ENCODE peak calls at places on chromosomes 7 and 10, in six cellular contexts. B is A549, E is ovary, T is transverse colon, Y is H1, Z is stomach. C is an unnamed sample.
A peak's percentile ranks its signal among the peaks of the same experiment; 100 is the strongest.

GRCh38 chr7:156998988-156999610 is 11.4 kb downstream of the MNX1 start:
- DNase-seq in B (no peak), E (no peak), T (no peak), Y (no peak), Z (peak; percentile 26), C (no peak)

GRCh38 chr10:120431356-120431755 is 25.7 kb upstream of the PLPP4 start:
- DNase-seq in B (no peak), E (no peak), T (no peak), Y (no peak), Z (no peak), C (no peak)

GRCh38 chr7:43196379-43196778 is 83.9 kb downstream of the HECW1 start:
- DNase-seq in B (no peak), E (no peak), T (no peak), Y (no peak), Z (no peak), C (no peak)

GRCh38 chr10:6409982-6410694 is 169.9 kb downstream of the PRKCQ start:
- DNase-seq in B (no peak), E (peak; percentile 37), T (peak; percentile 36), Y (no peak), Z (no peak), C (no peak)

GRCh38 chr7:98755138-98755898 is 114.5 kb downstream of the TMEM130 start:
- DNase-seq in B (no peak), E (no peak), T (no peak), Y (no peak), Z (no peak), C (no peak)

GRCh38 chr10:112801004-112801403 is 149.0 kb upstream of the TCF7L2 start:
- DNase-seq in B (peak; percentile 35), E (no peak), T (no peak), Y (no peak), Z (no peak), C (no peak)

GRCh38 chr7:39091774-39092173 is 114.1 kb downstream of the POU6F2 start:
- DNase-seq in B (no peak), E (no peak), T (no peak), Y (no peak), Z (no peak), C (no peak)

GRCh38 chr7:140604760-140605159 is 35.9 kb downstream of the DENND2A start:
- DNase-seq in B (peak; percentile 52), E (no peak), T (no peak), Y (no peak), Z (no peak), C (no peak)

GRCh38 chr10:58404001-58404400 is 18.8 kb downstream of the TFAM start:
- DNase-seq in B (no peak), E (no peak), T (no peak), Y (no peak), Z (no peak), C (no peak)

GRCh38 chr7:28830831-28831230 is 127.3 kb downstream of the TRIL start:
- DNase-seq in B (no peak), E (no peak), T (no peak), Y (no peak), Z (no peak), C (no peak)

GRCh38 chr10:119479048-119479394 is 63.5 kb downstream of the RGS10 start:
- DNase-seq in B (no peak), E (no peak), T (no peak), Y (no peak), Z (no peak), C (peak; percentile 86)

GRCh38 chr10:43211030-43211429 is 55.8 kb downstream of the RASGEF1A start:
- DNase-seq in B (no peak), E (no peak), T (no peak), Y (no peak), Z (no peak), C (peak; percentile 50)

GRCh38 chr7:26078437-26079362 is 73.3 kb upstream of the NFE2L3 start:
- DNase-seq in B (peak; percentile 69), E (peak; percentile 31), T (peak; percentile 80), Y (peak; percentile 36), Z (peak; percentile 65), C (peak; percentile 76)

GRCh38 chr10:61438141-61438984 is 14.8 kb downstream of the TMEM26 start:
- DNase-seq in B (no peak), E (no peak), T (no peak), Y (no peak), Z (no peak), C (no peak)

GRCh38 chr7:816751-817671 is 15.3 kb upstream of the SUN1 start:
- DNase-seq in B (peak; percentile 29), E (no peak), T (peak; percentile 37), Y (no peak), Z (no peak), C (peak; percentile 69)

GRCh38 chr10:106189254-106189653 is 975.3 kb downstream of the SORCS1 start:
- DNase-seq in B (peak; percentile 33), E (no peak), T (no peak), Y (peak; percentile 9), Z (peak; percentile 26), C (no peak)

GRCh38 chr7:1380821-1381580 is 78.3 kb downstream of the MICALL2 start:
- DNase-seq in B (no peak), E (no peak), T (no peak), Y (no peak), Z (no peak), C (no peak)

GRCh38 chr7:101507791-101508252 is 121.3 kb downstream of the MYL10 start:
- DNase-seq in B (peak; percentile 84), E (no peak), T (peak; percentile 14), Y (no peak), Z (no peak), C (no peak)

GRCh38 chr10:83917519-83918506 is 221.5 kb upstream of the GHITM start:
- DNase-seq in B (peak; percentile 26), E (peak; percentile 33), T (peak; percentile 31), Y (no peak), Z (no peak), C (peak; percentile 72)

GRCh38 chr7:155521007-155521742 is 25.2 kb downstream of the CNPY1 start:
- DNase-seq in B (no peak), E (no peak), T (no peak), Y (no peak), Z (no peak), C (no peak)

GRCh38 chr7:134548877-134549276 is at the start of gene AKR1B15:
- DNase-seq in B (peak; percentile 78), E (no peak), T (no peak), Y (no peak), Z (no peak), C (no peak)

GRCh38 chr7:1560620-1561031 is 4.6 kb upstream of the TMEM184A start:
- DNase-seq in B (no peak), E (no peak), T (no peak), Y (no peak), Z (no peak), C (no peak)

GRCh38 chr7:144842377-144842851 is 6.6 kb upstream of the TPK1 start:
- DNase-seq in B (peak; percentile 19), E (no peak), T (peak; percentile 81), Y (no peak), Z (peak; percentile 72), C (peak; percentile 68)
- TF ChIP-seq EP300 in B (no peak), E (no peak), T (peak; percentile 32), Y (no peak), Z (no peak), C (no peak)

DNA sequence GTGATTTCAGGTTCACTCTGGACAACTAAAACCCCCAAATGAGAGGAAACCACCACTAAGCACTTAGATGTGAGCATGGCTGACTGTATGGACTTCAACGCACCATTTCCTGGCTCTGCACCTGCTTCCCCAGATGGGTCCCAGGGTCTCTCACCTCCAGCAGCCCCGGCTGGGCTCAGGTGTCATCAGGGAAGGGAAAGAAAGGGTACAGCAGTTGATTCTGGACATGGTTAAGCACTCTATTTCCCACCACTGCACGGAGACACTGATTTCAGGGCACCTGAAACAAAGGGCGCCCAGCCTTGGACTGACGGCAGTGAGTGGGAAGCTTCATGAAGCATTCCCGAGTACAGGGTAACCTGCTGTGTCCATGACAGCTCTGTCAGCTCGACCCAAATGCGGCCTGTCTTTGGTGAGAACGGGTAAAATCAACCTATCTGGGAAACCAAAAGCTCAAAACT is 19.0 kb downstream of the FAM53B start:
- DNase-seq in B (no peak), E (peak; percentile 14), T (no peak), Y (no peak), Z (no peak), C (peak; percentile 61)
- TF ChIP-seq EP300 in B (no peak), E (no peak), T (no peak), Y (no peak), Z (no peak), C (no peak)

DNA sequence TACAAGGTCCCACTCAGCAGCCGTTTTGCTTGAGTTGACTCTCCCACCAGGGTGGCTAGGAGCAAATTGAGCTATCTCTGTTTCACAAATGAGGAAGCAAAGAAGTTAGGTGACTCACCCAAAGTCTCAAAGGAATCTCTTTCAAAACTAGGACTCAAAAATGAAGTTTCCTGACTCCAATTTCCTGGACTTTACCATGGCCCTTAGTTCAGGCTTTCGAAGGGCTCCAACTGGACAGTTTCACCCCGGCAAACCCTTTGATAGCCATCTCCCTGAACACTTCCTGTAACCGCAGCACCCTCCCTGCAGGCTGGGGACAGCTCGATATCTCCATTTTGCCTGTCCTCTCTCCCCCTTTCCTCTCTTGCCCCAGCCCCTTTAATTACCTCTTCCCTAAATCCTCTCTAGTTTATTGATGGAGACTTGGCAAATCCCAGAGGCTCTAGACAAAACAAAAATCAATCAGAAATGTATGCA is 4.7 kb upstream of the AFAP1L2 start:
- DNase-seq in B (no peak), E (no peak), T (no peak), Y (no peak), Z (no peak), C (peak; percentile 28)
- TF ChIP-seq EP300 in B (no peak), E (no peak), T (no peak), Y (no peak), Z (no peak), C (no peak)

GRCh38 chr7:77738382-77738781 is 42.1 kb downstream of the RSBN1L start:
- DNase-seq in B (no peak), E (no peak), T (no peak), Y (no peak), Z (no peak), C (no peak)

GRCh38 chr7:77736991-77737390 is 40.7 kb downstream of the RSBN1L start:
- DNase-seq in B (no peak), E (no peak), T (no peak), Y (no peak), Z (no peak), C (no peak)

GRCh38 chr7:77731716-77732115 is 35.5 kb downstream of the RSBN1L start:
- DNase-seq in B (no peak), E (no peak), T (no peak), Y (no peak), Z (no peak), C (no peak)

GRCh38 chr7:77735457-77735856 is 39.2 kb downstream of the RSBN1L start:
- DNase-seq in B (no peak), E (no peak), T (no peak), Y (no peak), Z (no peak), C (no peak)

DNA sequence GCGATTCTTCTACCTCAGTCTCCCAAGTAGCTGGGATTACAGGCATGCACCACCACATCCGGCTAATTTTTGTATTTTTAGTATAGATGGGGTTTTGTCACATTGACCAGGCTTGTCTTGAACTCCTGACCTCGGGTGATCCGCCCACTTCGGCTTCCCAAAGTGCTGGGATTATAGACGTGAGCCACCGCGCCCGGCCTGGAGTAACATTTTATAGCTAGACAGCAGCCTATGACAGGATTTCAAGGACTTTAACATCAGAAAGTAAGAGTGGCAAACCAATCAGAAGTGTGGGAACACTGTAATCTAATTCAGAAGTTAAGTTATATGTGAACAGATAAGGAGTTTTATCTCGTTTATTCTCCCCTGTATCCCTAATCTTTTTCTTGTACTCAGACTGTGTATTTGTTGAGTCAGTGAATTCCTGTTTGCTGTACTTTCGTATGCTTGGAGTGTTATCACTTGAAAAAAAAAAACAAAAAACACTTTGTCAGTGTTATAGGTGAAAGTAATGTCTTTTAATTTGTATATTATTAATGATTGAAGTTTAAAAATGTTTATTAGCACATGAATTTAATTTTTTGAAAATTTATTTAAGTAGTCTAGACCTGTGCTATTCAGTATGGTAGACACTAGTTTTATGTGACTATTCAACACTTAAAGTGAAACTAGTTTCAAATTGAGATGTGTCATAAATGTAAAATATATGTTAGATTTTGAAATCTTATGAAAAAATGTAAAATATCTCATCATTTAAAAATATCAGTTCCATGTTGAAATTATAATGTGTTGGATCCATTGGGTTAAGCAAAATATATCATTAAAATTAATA is 38.5 kb downstream of the RSBN1L start:
- DNase-seq in B (peak; percentile 15), E (no peak), T (peak; percentile 50), Y (no peak), Z (no peak), C (no peak)
- TF ChIP-seq EP300 in B (no peak), E (no peak), T (no peak), Y (no peak), Z (no peak), C (no peak)

C was measured in sigmoid colon.